ENCODE peak calls at places on chromosomes 4 and X, in seven cellular contexts. One of them, this sample, is unnamed.

GRCh38 chrX:148135738-148136137 is 154.6 kb downstream of the FMR1NB start:
- DNase-seq in sigmoid colon: no peak
- DNase-seq in tibial nerve: no peak
- DNase-seq in right lobe of liver: no peak
- DNase-seq in GM12891: no peak
- DNase-seq in suprapubic skin: no peak
- DNase-seq in uterus: no peak
- DNase-seq in this sample: no peak

GRCh38 chr4:98657531-98658286 is 702 bp downstream of the TSPAN5 start:
- DNase-seq in right lobe of liver: no peak
- DNase-seq in GM12891: no peak
- DNase-seq in uterus: peak; percentile 41
- DNase-seq in sigmoid colon: no peak
- DNase-seq in suprapubic skin: no peak
- DNase-seq in tibial nerve: no peak
- DNase-seq in this sample: no peak

GRCh38 chr4:98601719-98602118 is 56.7 kb downstream of the TSPAN5 start:
- DNase-seq in right lobe of liver: no peak
- DNase-seq in sigmoid colon: no peak
- DNase-seq in GM12891: no peak
- DNase-seq in suprapubic skin: no peak
- DNase-seq in uterus: no peak
- DNase-seq in tibial nerve: no peak
- DNase-seq in this sample: no peak

GRCh38 chr4:153198739-153199138 is 5.5 kb upstream of the TRIM2 start:
- DNase-seq in uterus: no peak
- DNase-seq in right lobe of liver: no peak
- DNase-seq in tibial nerve: no peak
- DNase-seq in sigmoid colon: no peak
- DNase-seq in GM12891: no peak
- DNase-seq in suprapubic skin: no peak
- DNase-seq in this sample: no peak

GRCh38 chr4:6375620-6376295 is 96.7 kb downstream of the PPP2R2C start:
- DNase-seq in suprapubic skin: no peak
- DNase-seq in sigmoid colon: no peak
- DNase-seq in uterus: no peak
- DNase-seq in GM12891: no peak
- DNase-seq in right lobe of liver: no peak
- DNase-seq in tibial nerve: no peak
- DNase-seq in this sample: no peak

GRCh38 chrX:15815779-15816452 is 25.6 kb downstream of the ZRSR2 start:
- DNase-seq in right lobe of liver: no peak
- DNase-seq in sigmoid colon: no peak
- DNase-seq in uterus: no peak
- DNase-seq in GM12891: peak; percentile 5
- DNase-seq in tibial nerve: no peak
- DNase-seq in suprapubic skin: no peak
- DNase-seq in this sample: no peak

GRCh38 chrX:64192673-64193072 is 12.8 kb downstream of the AMER1 start:
- DNase-seq in suprapubic skin: no peak
- DNase-seq in tibial nerve: no peak
- DNase-seq in GM12891: no peak
- DNase-seq in right lobe of liver: no peak
- DNase-seq in uterus: no peak
- DNase-seq in sigmoid colon: no peak
- DNase-seq in this sample: no peak

GRCh38 chr4:28350485-28350884 is 1489.8 kb downstream of the STIM2 start:
- DNase-seq in suprapubic skin: no peak
- DNase-seq in sigmoid colon: no peak
- DNase-seq in right lobe of liver: no peak
- DNase-seq in tibial nerve: no peak
- DNase-seq in uterus: no peak
- DNase-seq in GM12891: no peak
- DNase-seq in this sample: no peak

GRCh38 chr4:153204247-153205027 is at the start of gene TRIM2:
- DNase-seq in suprapubic skin: peak; percentile 80
- DNase-seq in tibial nerve: peak; percentile 62
- DNase-seq in uterus: peak; percentile 73
- DNase-seq in right lobe of liver: peak; percentile 55
- DNase-seq in sigmoid colon: peak; percentile 84
- DNase-seq in GM12891: no peak
- DNase-seq in this sample: no peak

GRCh38 chr4:2007804-2008670 is 737 bp downstream of the NELFA start:
- DNase-seq in tibial nerve: no peak
- DNase-seq in uterus: no peak
- DNase-seq in right lobe of liver: no peak
- DNase-seq in GM12891: no peak
- DNase-seq in suprapubic skin: peak; percentile 71
- DNase-seq in sigmoid colon: no peak
- DNase-seq in this sample: no peak

GRCh38 chr4:1492636-1493539 is 86.6 kb upstream of the NKX1-1 start:
- DNase-seq in tibial nerve: no peak
- DNase-seq in right lobe of liver: peak; percentile 31
- DNase-seq in uterus: no peak
- DNase-seq in GM12891: no peak
- DNase-seq in suprapubic skin: no peak
- DNase-seq in sigmoid colon: peak; percentile 57
- DNase-seq in this sample: no peak

GRCh38 chrX:102840871-102841705 is 96.0 kb upstream of the RAB40AL start:
- DNase-seq in tibial nerve: no peak
- DNase-seq in uterus: no peak
- DNase-seq in suprapubic skin: no peak
- DNase-seq in sigmoid colon: no peak
- DNase-seq in GM12891: no peak
- DNase-seq in right lobe of liver: no peak
- DNase-seq in this sample: no peak

GRCh38 chr4:61468091-61468720 is 268.1 kb downstream of the ADGRL3 start:
- DNase-seq in right lobe of liver: no peak
- DNase-seq in suprapubic skin: no peak
- DNase-seq in tibial nerve: no peak
- DNase-seq in uterus: no peak
- DNase-seq in GM12891: no peak
- DNase-seq in sigmoid colon: no peak
- DNase-seq in this sample: no peak

DNA sequence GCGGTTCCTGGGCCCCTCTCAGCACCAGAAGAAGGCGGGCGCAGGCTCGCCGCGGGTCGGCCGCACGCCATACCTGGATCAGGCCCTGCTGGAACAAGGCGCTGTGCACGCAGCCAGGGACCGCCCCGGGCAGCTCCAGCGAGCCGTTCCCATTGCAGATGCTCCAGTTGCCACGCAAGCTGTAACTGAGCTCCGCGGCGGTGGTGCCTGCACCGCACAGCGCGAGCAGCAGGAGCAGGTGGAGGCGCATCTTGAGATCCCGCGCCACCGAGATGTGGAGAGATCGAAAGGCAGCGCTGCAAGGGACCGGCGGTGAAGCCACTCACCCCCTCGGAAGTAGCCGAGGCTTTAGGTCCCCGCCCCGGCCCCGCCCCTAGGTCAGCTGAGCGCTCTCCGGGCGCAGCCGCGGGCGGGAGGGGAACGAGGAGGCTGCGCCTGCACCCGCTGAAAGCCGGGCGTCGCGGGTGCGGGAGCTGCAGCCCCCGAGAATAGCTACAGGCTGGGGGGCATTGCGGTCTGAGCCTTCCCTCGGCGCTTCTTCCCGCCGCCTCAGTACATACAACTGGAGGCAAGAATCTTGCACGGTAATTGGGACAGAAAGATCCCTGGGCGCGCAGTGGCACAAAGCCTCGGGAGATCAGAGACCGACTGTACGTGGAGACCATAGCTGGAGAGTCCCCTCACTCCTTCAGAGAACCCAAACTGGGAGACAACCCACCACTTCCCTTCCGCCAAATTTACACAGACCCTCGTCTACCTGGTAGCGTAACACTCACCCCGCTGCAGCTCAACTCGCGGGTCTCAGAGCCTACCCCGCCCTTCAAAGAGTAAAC is at the start of gene MANBA:
- DNase-seq in uterus: peak; percentile 73
- DNase-seq in GM12891: peak; percentile 92
- DNase-seq in right lobe of liver: peak; percentile 91
- DNase-seq in sigmoid colon: peak; percentile 90
- DNase-seq in suprapubic skin: peak; percentile 85
- DNase-seq in tibial nerve: peak; percentile 71
- DNase-seq in this sample: peak; percentile 70
- TF ChIP-seq POLR2A in uterus: peak; percentile 62
- TF ChIP-seq POLR2A in GM12891: peak; percentile 91
- TF ChIP-seq POLR2A in right lobe of liver: peak; percentile 81
- TF ChIP-seq POLR2A in sigmoid colon: no peak
- TF ChIP-seq POLR2A in suprapubic skin: no peak
- TF ChIP-seq POLR2A in tibial nerve: peak; percentile 73
- TF ChIP-seq POLR2A in this sample: no peak

GRCh38 chrX:139933904-139934303 is 1.1 kb upstream of the ATP11C start:
- DNase-seq in uterus: no peak
- DNase-seq in tibial nerve: no peak
- DNase-seq in right lobe of liver: peak; percentile 73
- DNase-seq in sigmoid colon: no peak
- DNase-seq in suprapubic skin: no peak
- DNase-seq in GM12891: no peak
- DNase-seq in this sample: no peak
- TF ChIP-seq POLR2A in uterus: no peak
- TF ChIP-seq POLR2A in tibial nerve: no peak
- TF ChIP-seq POLR2A in right lobe of liver: no peak
- TF ChIP-seq POLR2A in sigmoid colon: no peak
- TF ChIP-seq POLR2A in suprapubic skin: no peak
- TF ChIP-seq POLR2A in GM12891: no peak
- TF ChIP-seq POLR2A in this sample: no peak

GRCh38 chr4:145937021-145937861 is 1.4 kb downstream of the ZNF827 start:
- DNase-seq in sigmoid colon: peak; percentile 85
- DNase-seq in GM12891: peak; percentile 40
- DNase-seq in tibial nerve: peak; percentile 22
- DNase-seq in uterus: peak; percentile 74
- DNase-seq in right lobe of liver: peak; percentile 49
- DNase-seq in suprapubic skin: peak; percentile 78
- DNase-seq in this sample: peak; percentile 67
- TF ChIP-seq POLR2A in sigmoid colon: peak; percentile 25
- TF ChIP-seq POLR2A in GM12891: peak; percentile 40
- TF ChIP-seq POLR2A in tibial nerve: no peak
- TF ChIP-seq POLR2A in uterus: peak; percentile 39
- TF ChIP-seq POLR2A in right lobe of liver: no peak
- TF ChIP-seq POLR2A in suprapubic skin: no peak
- TF ChIP-seq POLR2A in this sample: no peak

GRCh38 chr4:39181905-39182638 is at the start of gene WDR19:
- DNase-seq in uterus: peak; percentile 98
- DNase-seq in tibial nerve: peak; percentile 95
- DNase-seq in right lobe of liver: peak; percentile 100
- DNase-seq in suprapubic skin: peak; percentile 99
- DNase-seq in GM12891: peak; percentile 76
- DNase-seq in sigmoid colon: peak; percentile 99
- DNase-seq in this sample: peak; percentile 98
- TF ChIP-seq POLR2A in uterus: peak; percentile 33
- TF ChIP-seq POLR2A in tibial nerve: peak; percentile 68
- TF ChIP-seq POLR2A in right lobe of liver: peak; percentile 35
- TF ChIP-seq POLR2A in suprapubic skin: no peak
- TF ChIP-seq POLR2A in GM12891: peak; percentile 55
- TF ChIP-seq POLR2A in sigmoid colon: no peak
- TF ChIP-seq POLR2A in this sample: no peak

GRCh38 chrX:75155830-75156525 is at the start of gene ABCB7:
- DNase-seq in tibial nerve: peak; percentile 13
- DNase-seq in suprapubic skin: peak; percentile 67
- DNase-seq in sigmoid colon: peak; percentile 69
- DNase-seq in right lobe of liver: peak; percentile 76
- DNase-seq in uterus: peak; percentile 58
- DNase-seq in GM12891: peak; percentile 18
- DNase-seq in this sample: no peak
- TF ChIP-seq POLR2A in tibial nerve: no peak
- TF ChIP-seq POLR2A in suprapubic skin: no peak
- TF ChIP-seq POLR2A in sigmoid colon: peak; percentile 26
- TF ChIP-seq POLR2A in right lobe of liver: peak; percentile 40
- TF ChIP-seq POLR2A in uterus: no peak
- TF ChIP-seq POLR2A in GM12891: peak; percentile 55
- TF ChIP-seq POLR2A in this sample: no peak

This sample was measured in breast epithelium.